ENCODE peak calls at places on chromosomes 7 and 10, in four cellular contexts. F is DMS 273 treated with DMSO at 0.1 percent for 48 hours; J is GM12892; R is effector CD4-positive, alpha-beta T cell. I is an unnamed sample.

GRCh38 chr7:104767826-104768536 is 246.0 kb upstream of the KMT2E start:
- DNase-seq in F (no peak), J (no peak), R (no peak), I (no peak)

GRCh38 chr10:117274509-117274908 is 33.6 kb downstream of the SLC18A2 start:
- DNase-seq in F (no peak), J (no peak), R (no peak), I (no peak)

GRCh38 chr7:159007308-159008054 is 137.2 kb downstream of the VIPR2 start:
- DNase-seq in F (no peak), J (no peak), R (no peak), I (no peak)

GRCh38 chr10:17049195-17049594 is 80.4 kb downstream of the CUBN start:
- DNase-seq in F (no peak), J (no peak), R (no peak), I (no peak)

GRCh38 chr7:127895814-127896280 is 135.4 kb downstream of the LRRC4 start:
- DNase-seq in F (no peak), J (no peak), R (no peak), I (no peak)

GRCh38 chr10:78893217-78893616 is 175.5 kb upstream of the ZMIZ1 start:
- DNase-seq in F (no peak), J (no peak), R (no peak), I (no peak)

GRCh38 chr10:103763374-103764202 is 91.8 kb downstream of the SH3PXD2A start:
- DNase-seq in F (no peak), J (no peak), R (no peak), I (no peak)

GRCh38 chr7:70000747-70001348 is 402.6 kb downstream of the AUTS2 start:
- DNase-seq in F (peak), J (no peak), R (no peak), I (no peak)

GRCh38 chr10:61761825-61762217 is 99.1 kb downstream of the CABCOCO1 start:
- DNase-seq in F (no peak), J (no peak), R (no peak), I (no peak)

GRCh38 chr7:98998821-98999725 is 120.7 kb downstream of the TRRAP start:
- DNase-seq in F (no peak), J (no peak), R (no peak), I (no peak)

GRCh38 chr7:23136216-23136615 is 30.6 kb downstream of the KLHL7 start:
- DNase-seq in F (no peak), J (no peak), R (no peak), I (no peak)

GRCh38 chr10:71888623-71889387 is 37.8 kb upstream of the PSAP start:
- DNase-seq in F (peak), J (peak), R (no peak), I (peak)

GRCh38 chr7:34225193-34225592 is 319.9 kb downstream of the BMPER start:
- DNase-seq in F (no peak), J (no peak), R (no peak), I (no peak)